ENCODE peak calls at places on chromosome 12, in ten cellular contexts. A, B, Y, Q, I, J, V, N, X and S are unnamed samples. For H3K4me1, the result is how much of the 10 kb centered on the place peaks cover.

GRCh38 chr12:1877169-1877878 is 41.1 kb downstream of the CACNA2D4 start:
- DNase-seq in A (no peak), B (no peak), Y (no peak), Q (no peak), I (no peak), J (no peak), V (no peak), N (no peak), X (no peak), S (no peak)

GRCh38 chr12:44477331-44477980 is 398.7 kb downstream of the NELL2 start:
- DNase-seq in A (no peak), B (no peak), Y (no peak), Q (no peak), I (no peak), J (no peak), V (no peak), N (no peak), X (no peak), S (no peak)

GRCh38 chr12:113317122-113317521 is 17.8 kb downstream of the SLC8B1 start:
- DNase-seq in A (no peak), B (no peak), Y (no peak), Q (no peak), I (no peak), J (no peak), V (no peak), N (no peak), X (no peak), S (no peak)

GRCh38 chr12:92022093-92022492 is 123.6 kb downstream of the BTG1 start:
- DNase-seq in A (no peak), B (no peak), Y (no peak), Q (no peak), I (no peak), J (no peak), V (no peak), N (no peak), X (no peak), S (no peak)

GRCh38 chr12:16165506-16165905 is 112.0 kb downstream of the SLC15A5 start:
- DNase-seq in A (peak), B (peak), Y (no peak), Q (peak), I (no peak), J (peak), V (peak), N (no peak), X (peak), S (peak)

GRCh38 chr12:105942316-105942715 is 196.4 kb downstream of the NUAK1 start:
- DNase-seq in A (no peak), B (no peak), Y (no peak), Q (no peak), I (no peak), J (no peak), V (no peak), N (no peak), X (no peak), S (no peak)

GRCh38 chr12:52243774-52244614 is 11.0 kb downstream of the KRT7 start:
- DNase-seq in A (peak), B (peak), Y (peak), Q (peak), I (peak), J (no peak), V (peak), N (peak), X (peak), S (peak)

GRCh38 chr12:71694099-71694820 is 8.4 kb downstream of the TMEM19 start:
- DNase-seq in A (peak), B (no peak), Y (no peak), Q (no peak), I (no peak), J (no peak), V (no peak), N (no peak), X (no peak), S (no peak)

GRCh38 chr12:5264006-5264405 is 167.9 kb upstream of the NTF3 start:
- DNase-seq in A (no peak), B (no peak), Y (no peak), Q (no peak), I (no peak), J (no peak), V (peak), N (no peak), X (no peak), S (no peak)

GRCh38 chr12:25242981-25243764 is 7.6 kb downstream of the KRAS start:
- DNase-seq in A (peak), B (no peak), Y (no peak), Q (no peak), I (no peak), J (no peak), V (peak), N (no peak), X (no peak), S (no peak)

GRCh38 chr12:117226505-117226904 is 36.2 kb upstream of the FBXO21 start:
- DNase-seq in A (no peak), B (no peak), Y (no peak), Q (no peak), I (no peak), J (no peak), V (no peak), N (no peak), X (no peak), S (no peak)

GRCh38 chr12:14396071-14396470 is 30.6 kb downstream of the ATF7IP start:
- DNase-seq in A (no peak), B (no peak), Y (no peak), Q (no peak), I (no peak), J (no peak), V (no peak), N (no peak), X (no peak), S (no peak)

GRCh38 chr12:80041691-80042090 is 57.6 kb upstream of the OTOGL start:
- DNase-seq in A (no peak), B (no peak), Y (no peak), Q (no peak), I (no peak), J (no peak), V (no peak), N (no peak), X (no peak), S (no peak)

GRCh38 chr12:62760779-62761178 is 174.2 kb downstream of the PPM1H start:
- DNase-seq in A (no peak), B (no peak), Y (no peak), Q (no peak), I (no peak), J (no peak), V (no peak), N (no peak), X (no peak), S (no peak)

GRCh38 chr12:70121562-70121961 is 121.7 kb upstream of the CNOT2 start:
- DNase-seq in A (no peak), B (no peak), Y (no peak), Q (no peak), I (no peak), J (no peak), V (no peak), N (no peak), X (no peak), S (no peak)

GRCh38 chr12:132600048-132601032 is 10.0 kb downstream of the LRCOL1 start:
- DNase-seq in A (peak), B (peak), Y (peak), Q (peak), I (peak), J (peak), V (peak), N (no peak), X (no peak), S (peak)

GRCh38 chr12:48965447-48965846 is 6.1 kb downstream of the WNT10B start:
- DNase-seq in A (no peak), B (no peak), Y (no peak), Q (no peak), I (no peak), J (no peak), V (no peak), N (no peak), X (no peak), S (no peak)

GRCh38 chr12:76277480-76277879 is 70.7 kb downstream of the BBS10 start:
- DNase-seq in A (no peak), B (no peak), Y (no peak), Q (no peak), I (no peak), J (no peak), V (no peak), N (no peak), X (no peak), S (no peak)

GRCh38 chr12:47650469-47650868 is 55.4 kb downstream of the RPAP3 start:
- DNase-seq in A (no peak), B (no peak), Y (no peak), Q (no peak), I (no peak), J (no peak), V (no peak), N (no peak), X (no peak), S (no peak)

GRCh38 chr12:3515506-3515905 is 24.5 kb downstream of the PRMT8 start:
- DNase-seq in A (no peak), B (no peak), Y (no peak), Q (no peak), I (no peak), J (no peak), V (no peak), N (no peak), X (no peak), S (no peak)

GRCh38 chr12:95396849-95397498 is 77.0 kb upstream of the METAP2 start:
- DNase-seq in A (no peak), B (no peak), Y (no peak), Q (no peak), I (no peak), J (no peak), V (no peak), N (no peak), X (no peak), S (no peak)

GRCh38 chr12:108380382-108380781 is 41.3 kb upstream of the CMKLR1 start:
- DNase-seq in A (no peak), B (no peak), Y (no peak), Q (no peak), I (no peak), J (no peak), V (no peak), N (no peak), X (no peak), S (no peak)

GRCh38 chr12:5213990-5214389 is 170.3 kb downstream of the KCNA5 start:
- DNase-seq in A (no peak), B (no peak), Y (no peak), Q (no peak), I (no peak), J (no peak), V (no peak), N (no peak), X (no peak), S (no peak)

GRCh38 chr12:9115731-9116689 is at the start of gene A2M:
- DNase-seq in A (no peak), B (peak), Y (no peak), Q (no peak), I (no peak), J (no peak), V (no peak), N (no peak), X (no peak), S (peak)

GRCh38 chr12:13980548-13981295 is 680 bp downstream of the GRIN2B start:
- DNase-seq in A (no peak), B (no peak), Y (no peak), Q (no peak), I (no peak), J (no peak), V (no peak), N (no peak), X (no peak), S (no peak)

GRCh38 chr12:2403221-2403976 is 350.6 kb downstream of the CACNA1C start:
- DNase-seq in A (no peak), B (no peak), Y (no peak), Q (no peak), I (no peak), J (no peak), V (peak), N (no peak), X (no peak), S (no peak)

GRCh38 chr12:126784328-126784921 is 1482.5 kb upstream of the TMEM132C start:
- DNase-seq in A (peak), B (no peak), Y (no peak), Q (peak), I (no peak), J (peak), V (peak), N (no peak), X (no peak), S (peak)

GRCh38 chr12:109737631-109738030 is 24.0 kb downstream of the FAM222A start:
- DNase-seq in A (no peak), B (no peak), Y (no peak), Q (peak), I (peak), J (no peak), V (peak), N (no peak), X (no peak), S (no peak)

GRCh38 chr12:85720308-85721033 is 115.7 kb downstream of the RASSF9 start:
- DNase-seq in A (no peak), B (no peak), Y (no peak), Q (no peak), I (no peak), J (no peak), V (no peak), N (no peak), X (no peak), S (no peak)

GRCh38 chr12:123801573-123802178 is 39.6 kb downstream of the DNAH10 start:
- DNase-seq in A (no peak), B (no peak), Y (no peak), Q (no peak), I (no peak), J (peak), V (no peak), N (no peak), X (no peak), S (no peak)

GRCh38 chr12:11765817-11766794 is 116.6 kb downstream of the ETV6 start:
- DNase-seq in A (peak), B (peak), Y (no peak), Q (no peak), I (no peak), J (no peak), V (peak), N (no peak), X (no peak), S (peak)

GRCh38 chr12:6534914-6535696 is 788 bp downstream of the GAPDH start:
- DNase-seq in A (peak), B (peak), Y (peak), Q (peak), I (peak), J (no peak), V (peak), N (no peak), X (peak), S (peak)
- TF ChIP-seq POLR2A in A (no peak), B (no peak), Y (no peak), Q (no peak), I (peak), J (no peak), V (no peak), N (peak), X (peak), S (peak)

GRCh38 chr12:104299842-104300481 is 3.6 kb upstream of the EID3 start:
- DNase-seq in A (no peak), B (no peak), Y (no peak), Q (no peak), I (no peak), J (no peak), V (no peak), N (no peak), X (no peak), S (no peak)

GRCh38 chr12:104294845-104295674 is 8.5 kb upstream of the EID3 start:
- DNase-seq in A (no peak), B (no peak), Y (no peak), Q (no peak), I (no peak), J (no peak), V (no peak), N (no peak), X (no peak), S (no peak)

GRCh38 chr12:104297477-104298113 is 5.9 kb upstream of the EID3 start:
- DNase-seq in A (no peak), B (no peak), Y (no peak), Q (no peak), I (no peak), J (no peak), V (no peak), N (no peak), X (no peak), S (no peak)

GRCh38 chr12:104295954-104296353 is 7.6 kb upstream of the EID3 start:
- DNase-seq in A (no peak), B (no peak), Y (no peak), Q (no peak), I (no peak), J (no peak), V (no peak), N (no peak), X (no peak), S (no peak)

GRCh38 chr12:104296718-104297117 is 6.8 kb upstream of the EID3 start:
- DNase-seq in A (no peak), B (no peak), Y (no peak), Q (no peak), I (no peak), J (no peak), V (no peak), N (no peak), X (no peak), S (no peak)
- H3K4me1 ChIP-seq in A (under half), B (under half), Y (under half), Q (half or more), I (under half), J (under half), V (under half), N (under half), X (under half), S (half or more)

GRCh38 chr12:54762390-54762789 is 91.9 kb upstream of the MUCL1 start:
- DNase-seq in A (no peak), B (no peak), Y (no peak), Q (no peak), I (no peak), J (no peak), V (no peak), N (no peak), X (no peak), S (no peak)

GRCh38 chr12:54765652-54766051 is 88.7 kb upstream of the MUCL1 start:
- DNase-seq in A (no peak), B (no peak), Y (no peak), Q (no peak), I (no peak), J (no peak), V (no peak), N (no peak), X (no peak), S (no peak)

GRCh38 chr12:54759751-54760150 is 94.6 kb upstream of the MUCL1 start:
- DNase-seq in A (no peak), B (no peak), Y (no peak), Q (no peak), I (no peak), J (peak), V (no peak), N (no peak), X (no peak), S (no peak)
- TF ChIP-seq CTCF in A (no peak), B (no peak), Y (no peak), Q (no peak), I (no peak), J (peak), V (no peak), N (no peak), X (no peak), S (peak)

DNA sequence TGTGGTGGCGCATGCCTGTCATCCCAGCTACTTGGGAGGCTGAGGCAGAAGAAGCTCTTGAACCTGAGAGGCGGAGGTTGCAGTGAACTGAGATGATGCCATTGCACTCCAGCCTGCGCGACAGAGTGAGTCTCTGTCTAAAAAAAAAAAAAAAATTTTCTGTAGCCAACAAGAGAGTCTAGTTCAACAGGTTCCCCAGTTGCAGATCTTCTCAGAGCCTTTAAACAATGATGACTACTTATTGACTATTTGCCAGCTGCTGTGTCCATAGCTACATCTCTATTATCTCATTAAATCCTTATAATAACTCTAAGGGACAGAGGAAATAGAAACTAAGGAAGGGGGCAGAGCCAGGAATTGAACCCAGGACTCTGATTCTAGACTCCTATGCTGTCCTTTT is 15.2 kb upstream of the MYL2 start:
- DNase-seq in A (no peak), B (no peak), Y (no peak), Q (no peak), I (no peak), J (no peak), V (no peak), N (no peak), X (no peak), S (no peak)
- TF ChIP-seq POLR2A in A (no peak), B (no peak), Y (no peak), Q (no peak), I (no peak), J (no peak), V (no peak), N (no peak), X (no peak), S (no peak)

GRCh38 chr12:114701104-114701414 is 17.1 kb upstream of the TBX3 start:
- DNase-seq in A (no peak), B (no peak), Y (no peak), Q (no peak), I (no peak), J (no peak), V (no peak), N (no peak), X (no peak), S (no peak)
- H3K4me1 ChIP-seq in A (under half), B (under half), Y (under half), Q (under half), I (under half), J (under half), V (under half), N (under half), X (under half), S (under half)